ENCODE peak calls at places on chromosomes 11 and 22, in seven cellular contexts. One of them, this sample, is unnamed.
A peak's percentile ranks its signal among the peaks of the same experiment; 100 is the strongest.

GRCh38 chr22:35399114-35399677 is 744 bp upstream of the MCM5 start:
- DNase-seq in mesendoderm: peak; percentile 23
- DNase-seq in adipocyte: no peak
- DNase-seq in HCT116: no peak
- DNase-seq in neural progenitor cell: no peak
- DNase-seq in mesenchymal stem cell: no peak
- DNase-seq in fibroblast of lung: no peak
- DNase-seq in this sample: no peak

GRCh38 chr11:73951797-73952196 is 971 bp downstream of the DNAJB13 start:
- DNase-seq in mesendoderm: no peak
- DNase-seq in adipocyte: no peak
- DNase-seq in HCT116: no peak
- DNase-seq in neural progenitor cell: no peak
- DNase-seq in mesenchymal stem cell: no peak
- DNase-seq in fibroblast of lung: peak; percentile 82
- DNase-seq in this sample: peak; percentile 70

GRCh38 chr22:37546436-37547248 is 13.6 kb upstream of the CDC42EP1 start:
- DNase-seq in mesendoderm: peak; percentile 92
- DNase-seq in adipocyte: peak; percentile 70
- DNase-seq in HCT116: no peak
- DNase-seq in neural progenitor cell: peak; percentile 70
- DNase-seq in mesenchymal stem cell: peak; percentile 99
- DNase-seq in fibroblast of lung: peak; percentile 44
- DNase-seq in this sample: no peak

GRCh38 chr22:43876866-43877509 is 14.7 kb upstream of the SULT4A1 start:
- DNase-seq in mesendoderm: no peak
- DNase-seq in adipocyte: no peak
- DNase-seq in HCT116: no peak
- DNase-seq in neural progenitor cell: no peak
- DNase-seq in mesenchymal stem cell: no peak
- DNase-seq in fibroblast of lung: no peak
- DNase-seq in this sample: no peak

GRCh38 chr22:21445437-21446127 is 21.6 kb upstream of the TMEM191C start:
- DNase-seq in mesendoderm: no peak
- DNase-seq in adipocyte: no peak
- DNase-seq in HCT116: no peak
- DNase-seq in neural progenitor cell: no peak
- DNase-seq in mesenchymal stem cell: no peak
- DNase-seq in fibroblast of lung: no peak
- DNase-seq in this sample: no peak

GRCh38 chr11:77212314-77213007 is 84.4 kb downstream of the MYO7A start:
- DNase-seq in mesendoderm: peak; percentile 27
- DNase-seq in adipocyte: no peak
- DNase-seq in HCT116: no peak
- DNase-seq in neural progenitor cell: peak; percentile 1
- DNase-seq in mesenchymal stem cell: no peak
- DNase-seq in fibroblast of lung: no peak
- DNase-seq in this sample: no peak

GRCh38 chr22:44709881-44710400 is 7.9 kb downstream of the PRR5 start:
- DNase-seq in mesendoderm: no peak
- DNase-seq in adipocyte: no peak
- DNase-seq in HCT116: no peak
- DNase-seq in neural progenitor cell: no peak
- DNase-seq in mesenchymal stem cell: no peak
- DNase-seq in fibroblast of lung: no peak
- DNase-seq in this sample: no peak

GRCh38 chr11:72585762-72586590 is 88.2 kb downstream of the PDE2A start:
- DNase-seq in mesendoderm: peak; percentile 82
- DNase-seq in adipocyte: peak; percentile 81
- DNase-seq in HCT116: peak; percentile 38
- DNase-seq in neural progenitor cell: peak; percentile 84
- DNase-seq in mesenchymal stem cell: peak; percentile 52
- DNase-seq in fibroblast of lung: peak; percentile 35
- DNase-seq in this sample: no peak

GRCh38 chr11:120131941-120132644 is 5.8 kb downstream of the TRIM29 start:
- DNase-seq in mesendoderm: no peak
- DNase-seq in adipocyte: no peak
- DNase-seq in HCT116: no peak
- DNase-seq in neural progenitor cell: no peak
- DNase-seq in mesenchymal stem cell: no peak
- DNase-seq in fibroblast of lung: no peak
- DNase-seq in this sample: no peak

GRCh38 chr11:62671604-62672528 is at the start of the genes LBHD1 and UQCC3:
- DNase-seq in mesendoderm: peak; percentile 96
- DNase-seq in adipocyte: peak; percentile 91
- DNase-seq in HCT116: peak; percentile 79
- DNase-seq in neural progenitor cell: peak; percentile 95
- DNase-seq in mesenchymal stem cell: peak; percentile 91
- DNase-seq in fibroblast of lung: peak; percentile 88
- DNase-seq in this sample: peak; percentile 81

GRCh38 chr11:120236169-120237107 is 3.5 kb upstream of the POU2F3 start:
- DNase-seq in mesendoderm: peak; percentile 97
- DNase-seq in adipocyte: no peak
- DNase-seq in HCT116: peak; percentile 37
- DNase-seq in neural progenitor cell: no peak
- DNase-seq in mesenchymal stem cell: peak; percentile 20
- DNase-seq in fibroblast of lung: peak; percentile 63
- DNase-seq in this sample: peak; percentile 59

GRCh38 chr11:119533931-119534694 is 111.1 kb upstream of the THY1 start:
- DNase-seq in mesendoderm: peak; percentile 77
- DNase-seq in adipocyte: peak; percentile 87
- DNase-seq in HCT116: peak; percentile 38
- DNase-seq in neural progenitor cell: peak; percentile 82
- DNase-seq in mesenchymal stem cell: peak; percentile 57
- DNase-seq in fibroblast of lung: peak; percentile 28
- DNase-seq in this sample: peak; percentile 17

GRCh38 chr22:45318558-45319318 is 9.0 kb downstream of the FAM118A start:
- DNase-seq in mesendoderm: peak; percentile 48
- DNase-seq in adipocyte: no peak
- DNase-seq in HCT116: no peak
- DNase-seq in neural progenitor cell: peak; percentile 32
- DNase-seq in mesenchymal stem cell: peak; percentile 88
- DNase-seq in fibroblast of lung: peak; percentile 69
- DNase-seq in this sample: peak; percentile 68

GRCh38 chr11:14309425-14310192 is 49.4 kb downstream of the RRAS2 start:
- DNase-seq in mesendoderm: no peak
- DNase-seq in adipocyte: no peak
- DNase-seq in HCT116: no peak
- DNase-seq in neural progenitor cell: no peak
- DNase-seq in mesenchymal stem cell: no peak
- DNase-seq in fibroblast of lung: no peak
- DNase-seq in this sample: no peak

GRCh38 chr11:56848105-56848809 is 99.8 kb upstream of the OR9G4 start:
- DNase-seq in mesendoderm: no peak
- DNase-seq in adipocyte: no peak
- DNase-seq in HCT116: no peak
- DNase-seq in neural progenitor cell: no peak
- DNase-seq in mesenchymal stem cell: no peak
- DNase-seq in fibroblast of lung: no peak
- DNase-seq in this sample: no peak

GRCh38 chr11:56843816-56844215 is 95.3 kb upstream of the OR9G4 start:
- DNase-seq in mesendoderm: no peak
- DNase-seq in adipocyte: no peak
- DNase-seq in HCT116: no peak
- DNase-seq in neural progenitor cell: no peak
- DNase-seq in mesenchymal stem cell: no peak
- DNase-seq in fibroblast of lung: no peak
- DNase-seq in this sample: no peak

GRCh38 chr11:56846631-56847400 is 98.3 kb upstream of the OR9G4 start:
- DNase-seq in mesendoderm: no peak
- DNase-seq in adipocyte: no peak
- DNase-seq in HCT116: no peak
- DNase-seq in neural progenitor cell: no peak
- DNase-seq in mesenchymal stem cell: no peak
- DNase-seq in fibroblast of lung: no peak
- DNase-seq in this sample: no peak

GRCh38 chr11:56842829-56843794 is 94.6 kb upstream of the OR9G4 start:
- DNase-seq in mesendoderm: no peak
- DNase-seq in adipocyte: no peak
- DNase-seq in HCT116: no peak
- DNase-seq in neural progenitor cell: no peak
- DNase-seq in mesenchymal stem cell: no peak
- DNase-seq in fibroblast of lung: no peak
- DNase-seq in this sample: no peak

DNA sequence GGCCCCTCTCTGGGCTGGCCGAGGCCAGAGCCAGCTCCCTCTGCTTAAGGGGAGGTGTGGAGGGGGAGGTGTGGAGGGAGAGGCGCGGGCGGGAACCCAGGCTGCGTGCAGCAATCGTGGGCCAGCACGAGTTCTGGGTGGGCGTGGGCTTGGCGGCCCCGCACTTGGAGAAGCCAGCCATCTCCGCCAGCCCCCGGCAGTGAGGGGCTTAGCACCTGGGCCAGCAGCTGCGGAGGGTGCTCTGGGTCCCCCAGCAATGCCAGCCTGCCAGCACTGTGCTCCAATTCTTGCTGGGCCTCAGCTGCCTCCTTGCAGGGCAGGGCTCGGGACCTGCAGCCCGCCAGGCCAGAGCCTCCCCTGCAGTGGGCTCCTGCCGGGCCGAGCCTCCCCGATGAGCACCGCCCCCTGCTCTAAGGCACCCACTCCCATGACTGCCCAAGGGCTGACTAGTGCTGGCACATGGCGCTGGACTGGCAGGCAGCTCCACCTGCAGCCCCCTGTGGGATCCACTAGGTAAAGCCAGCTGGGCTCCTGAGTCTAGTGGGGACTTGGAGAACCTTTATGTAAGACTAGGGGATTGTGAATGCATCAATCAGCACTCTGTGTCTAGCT is 96.7 kb upstream of the OR9G4 start:
- DNase-seq in mesendoderm: no peak
- DNase-seq in adipocyte: no peak
- DNase-seq in HCT116: no peak
- DNase-seq in neural progenitor cell: no peak
- DNase-seq in mesenchymal stem cell: no peak
- DNase-seq in fibroblast of lung: no peak
- DNase-seq in this sample: no peak
- H3K27me3 ChIP-seq in mesendoderm: no peaks in the 10 kb centered on the region
- H3K27me3 ChIP-seq in adipocyte: peaks cover 7% of the 10 kb centered on the region
- H3K27me3 ChIP-seq in HCT116: no peaks in the 10 kb centered on the region
- H3K27me3 ChIP-seq in neural progenitor cell: no peaks in the 10 kb centered on the region
- H3K27me3 ChIP-seq in mesenchymal stem cell: peaks cover 18% of the 10 kb centered on the region
- H3K27me3 ChIP-seq in fibroblast of lung: no peaks in the 10 kb centered on the region
- H3K27me3 ChIP-seq in this sample: no peaks in the 10 kb centered on the region

DNA sequence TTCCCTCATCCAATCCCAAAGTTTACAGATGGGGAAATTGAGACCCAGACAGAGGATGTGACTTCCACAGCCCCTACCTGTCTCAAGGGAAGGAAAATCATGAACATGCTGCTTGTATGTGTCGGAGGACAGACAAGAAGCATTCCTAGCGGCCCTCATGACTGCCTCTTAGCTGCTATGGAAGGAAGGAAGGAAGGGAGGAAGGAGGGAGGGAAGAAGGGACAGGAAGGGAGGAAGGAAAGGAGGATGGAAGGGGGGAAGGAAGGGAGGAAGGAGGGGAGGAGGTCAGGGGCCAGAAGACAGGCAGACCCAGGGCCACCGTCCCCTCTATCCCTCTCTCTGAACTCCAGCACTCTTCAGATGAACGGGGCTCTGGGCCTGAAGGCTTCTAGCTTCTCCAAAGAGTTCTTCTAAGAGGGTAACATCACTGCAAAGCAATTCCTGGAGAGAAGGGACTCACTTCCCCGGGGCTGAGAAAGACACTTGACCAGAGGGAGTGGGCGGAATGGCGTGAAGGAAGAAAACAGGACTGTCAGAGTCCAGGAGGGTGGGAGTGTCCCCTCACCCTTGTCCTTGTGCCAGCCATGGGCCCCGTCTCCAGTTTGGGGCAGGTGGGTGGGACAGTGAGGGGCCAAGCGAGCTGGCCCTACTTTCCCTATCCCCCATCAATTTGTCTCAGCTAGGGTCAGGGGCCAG is 149.4 kb downstream of the FEZ1 start:
- DNase-seq in mesendoderm: no peak
- DNase-seq in adipocyte: no peak
- DNase-seq in HCT116: no peak
- DNase-seq in neural progenitor cell: no peak
- DNase-seq in mesenchymal stem cell: no peak
- DNase-seq in fibroblast of lung: no peak
- DNase-seq in this sample: no peak
- H3K9ac ChIP-seq in mesendoderm: peak overlapping the region; percentile 12
- H3K9ac ChIP-seq in adipocyte: no peak overlapping the region
- H3K9ac ChIP-seq in HCT116: no peak overlapping the region
- H3K9ac ChIP-seq in neural progenitor cell: no peak overlapping the region
- H3K9ac ChIP-seq in mesenchymal stem cell: no peak overlapping the region
- H3K9ac ChIP-seq in fibroblast of lung: no peak overlapping the region
- H3K9ac ChIP-seq in this sample: peak overlapping the region; percentile 73

DNA sequence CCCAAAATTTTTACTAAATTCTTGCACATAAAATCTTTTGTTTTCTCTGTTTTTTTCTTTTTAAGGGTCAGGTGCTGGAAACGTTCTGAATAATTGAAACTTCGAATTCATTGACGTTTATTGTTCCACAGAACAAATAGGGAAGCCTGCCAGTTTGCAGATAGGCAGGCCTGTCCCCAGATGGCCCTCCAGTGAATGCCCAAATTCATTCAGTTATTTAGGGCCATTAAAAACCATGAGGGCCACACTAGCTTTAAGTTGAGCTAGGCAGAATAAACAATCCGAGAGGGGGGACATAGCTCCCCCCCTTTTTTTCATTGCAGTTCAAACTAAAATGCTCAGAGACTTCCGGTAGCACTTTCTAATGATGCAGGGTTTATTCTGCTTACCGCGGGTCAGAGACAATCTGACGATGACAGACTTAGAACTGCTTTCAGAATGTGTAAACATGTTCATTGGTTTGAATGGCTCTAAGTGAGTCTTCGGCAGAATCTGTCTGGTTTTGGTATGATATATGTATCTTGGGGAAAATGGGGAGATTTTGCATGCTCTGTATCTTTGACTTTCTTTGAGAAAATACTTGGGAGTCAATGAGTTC is 72.0 kb downstream of the ZBTB16 start:
- DNase-seq in mesendoderm: no peak
- DNase-seq in adipocyte: no peak
- DNase-seq in HCT116: no peak
- DNase-seq in neural progenitor cell: no peak
- DNase-seq in mesenchymal stem cell: peak; percentile 61
- DNase-seq in fibroblast of lung: no peak
- DNase-seq in this sample: no peak
- H3K27me3 ChIP-seq in mesendoderm: peaks cover 2% of the 10 kb centered on the region
- H3K27me3 ChIP-seq in adipocyte: no peaks in the 10 kb centered on the region
- H3K27me3 ChIP-seq in HCT116: peaks cover 77% of the 10 kb centered on the region
- H3K27me3 ChIP-seq in neural progenitor cell: no peaks in the 10 kb centered on the region
- H3K27me3 ChIP-seq in mesenchymal stem cell: peaks cover 40% of the 10 kb centered on the region
- H3K27me3 ChIP-seq in fibroblast of lung: no peaks in the 10 kb centered on the region
- H3K27me3 ChIP-seq in this sample: peaks cover 13% of the 10 kb centered on the region

DNA sequence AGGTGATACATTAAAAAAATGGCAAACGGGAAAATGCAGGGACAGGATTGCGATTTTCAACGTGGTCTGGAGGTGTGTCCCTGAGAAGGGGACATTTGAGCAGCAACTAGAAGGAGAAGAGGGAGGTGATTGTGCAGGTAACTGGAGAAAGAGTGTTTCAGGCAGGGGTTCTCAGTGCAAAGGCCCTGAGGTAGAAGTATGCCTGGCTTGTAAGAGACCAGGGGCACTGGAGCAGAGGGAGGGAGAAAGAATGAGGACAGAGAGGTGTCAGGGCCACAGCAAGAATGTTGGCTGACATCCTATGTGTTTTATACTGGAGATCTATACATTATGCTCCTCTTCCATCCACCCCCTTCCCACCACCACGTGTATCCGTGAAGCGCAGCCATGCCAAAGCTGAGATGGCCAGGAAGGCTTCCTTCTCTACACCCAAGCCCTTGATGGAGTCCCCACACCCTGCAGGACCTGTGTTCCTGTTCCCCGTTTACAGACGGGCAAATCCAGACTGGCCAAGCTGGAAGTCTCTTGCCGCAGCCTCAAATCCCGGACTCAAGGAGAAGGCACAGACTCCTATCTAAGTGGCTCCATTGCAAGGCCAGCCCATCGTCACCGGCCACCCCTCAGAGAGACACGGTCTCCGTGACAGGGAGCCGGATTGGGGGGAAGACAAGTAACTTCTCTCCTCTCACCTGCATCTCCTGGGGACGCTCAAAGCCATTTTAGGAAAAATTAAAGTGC is 416.1 kb downstream of the MN1 start:
- DNase-seq in mesendoderm: no peak
- DNase-seq in adipocyte: no peak
- DNase-seq in HCT116: no peak
- DNase-seq in neural progenitor cell: no peak
- DNase-seq in mesenchymal stem cell: no peak
- DNase-seq in fibroblast of lung: no peak
- DNase-seq in this sample: no peak
- H3K9ac ChIP-seq in mesendoderm: no peak overlapping the region
- H3K9ac ChIP-seq in adipocyte: no peak overlapping the region
- H3K9ac ChIP-seq in HCT116: no peak overlapping the region
- H3K9ac ChIP-seq in neural progenitor cell: no peak overlapping the region
- H3K9ac ChIP-seq in mesenchymal stem cell: no peak overlapping the region
- H3K9ac ChIP-seq in fibroblast of lung: no peak overlapping the region
- H3K9ac ChIP-seq in this sample: no peak overlapping the region